ENCODE peak calls at places on chromosomes 6 and 20, in five cellular contexts. H is Calu3, W is H9, S is AG10803, E is T-helper 22 cell. T is an unnamed sample.

GRCh38 chr20:37397076-37397953 is 51.4 kb downstream of the SRC start:
- DNase-seq in H (no peak), W (no peak), S (no peak), E (no peak), T (no peak)

GRCh38 chr6:152734630-152735029 is 16.0 kb upstream of the VIP start:
- DNase-seq in H (no peak), W (no peak), S (no peak), E (no peak), T (no peak)

GRCh38 chr6:84455630-84456029 is 228.2 kb upstream of the CEP162 start:
- DNase-seq in H (no peak), W (no peak), S (no peak), E (no peak), T (no peak)

GRCh38 chr6:145015739-145016558 is 719.4 kb downstream of the EPM2A start:
- DNase-seq in H (peak; percentile 10), W (no peak), S (peak; percentile 89), E (no peak), T (peak; percentile 58)

GRCh38 chr20:34815636-34816035 is 9.8 kb downstream of the NCOA6 start:
- DNase-seq in H (no peak), W (no peak), S (peak; percentile 56), E (no peak), T (no peak)

GRCh38 chr20:63695419-63696310 is 787 bp upstream of the TNFRSF6B start:
- DNase-seq in H (no peak), W (no peak), S (no peak), E (no peak), T (no peak)

GRCh38 chr6:106618324-106618723 is 11.0 kb downstream of the RTN4IP1 start:
- DNase-seq in H (no peak), W (no peak), S (no peak), E (no peak), T (no peak)

GRCh38 chr6:32178547-32179440 is 589 bp downstream of the RNF5 start:
- DNase-seq in H (no peak), W (no peak), S (no peak), E (no peak), T (peak; percentile 13)

GRCh38 chr6:56933650-56934049 is 21.3 kb upstream of the BEND6 start:
- DNase-seq in H (no peak), W (no peak), S (no peak), E (no peak), T (no peak)

GRCh38 chr6:116629467-116630063 is 13.3 kb downstream of the RSPH4A start:
- DNase-seq in H (no peak), W (no peak), S (no peak), E (no peak), T (no peak)

GRCh38 chr6:158194487-158195280 is 26.5 kb downstream of the GTF2H5 start:
- DNase-seq in H (no peak), W (peak; percentile 35), S (no peak), E (no peak), T (no peak)

GRCh38 chr6:160858886-160859285 is 132.7 kb upstream of the MAP3K4 start:
- DNase-seq in H (no peak), W (no peak), S (no peak), E (no peak), T (no peak)

GRCh38 chr6:21523652-21524051 is 69.9 kb upstream of the SOX4 start:
- DNase-seq in H (no peak), W (no peak), S (no peak), E (no peak), T (no peak)

GRCh38 chr6:286681-287499 is 5.4 kb upstream of the DUSP22 start:
- DNase-seq in H (no peak), W (no peak), S (no peak), E (no peak), T (no peak)

T was measured in trophoblast cell.